ENCODE peak calls at places on chromosomes 4 and X, in ten cellular contexts. Q is brain microvascular endothelial cell, U is GM23338, J is AG10803, D is HFF-Myc, E is choroid plexus epithelial cell, P is fibroblast of lung, A is fibroblast of the aortic adventitia, K is NB4, Y is adrenal gland. M is an unnamed sample.
A peak's percentile ranks its signal among the peaks of the same experiment; 100 is the strongest.

GRCh38 chr4:145679520-145679919 is 426 bp upstream of the C4orf51 start:
- DNase-seq in D (peak; percentile 78), Y (no peak), J (peak; percentile 75), A (peak; percentile 85), Q (peak; percentile 94), K (no peak), P (peak; percentile 86), E (peak; percentile 80), U (no peak), M (peak; percentile 79)

GRCh38 chrX:150935466-150935865 is 37.0 kb upstream of the CD99L2 start:
- DNase-seq in K (no peak), Y (peak; percentile 18), A (peak; percentile 50), D (no peak), J (peak; percentile 88), E (peak; percentile 41), Q (no peak), P (peak; percentile 4), U (no peak), M (no peak)

GRCh38 chr4:182449186-182449880 is 206.1 kb downstream of the TENM3 start:
- DNase-seq in Q (peak; percentile 35), U (peak; percentile 92), K (no peak), A (peak; percentile 26), D (no peak), Y (no peak), J (no peak), E (peak; percentile 48), P (peak; percentile 48), M (no peak)

GRCh38 chr4:181597766-181598165 is 645.4 kb upstream of the TENM3 start:
- DNase-seq in P (peak; percentile 37), Q (peak; percentile 63), E (peak; percentile 61), Y (no peak), D (no peak), U (no peak), J (peak; percentile 13), K (no peak), A (peak; percentile 2), M (no peak)

GRCh38 chr4:74944354-74944793 is 11.5 kb downstream of the PARM1 start:
- DNase-seq in Q (no peak), Y (no peak), D (no peak), E (no peak), U (no peak), J (no peak), K (no peak), P (no peak), A (no peak), M (no peak)

GRCh38 chrX:155865193-155865592 is 16.0 kb upstream of the VAMP7 start:
- DNase-seq in D (no peak), U (no peak), E (no peak), K (no peak), Y (no peak), P (no peak), J (no peak), Q (no peak), A (no peak), M (no peak)

GRCh38 chr4:79227896-79228295 is 98.0 kb downstream of the NAA11 start:
- DNase-seq in A (no peak), J (no peak), Y (no peak), K (peak; percentile 76), P (peak; percentile 76), U (no peak), E (peak; percentile 70), Q (no peak), D (no peak), M (no peak)

GRCh38 chr4:17577660-17578481 is 873 bp downstream of the LAP3 start:
- DNase-seq in J (peak; percentile 26), P (peak; percentile 23), E (peak; percentile 21), U (peak; percentile 18), D (no peak), Y (peak; percentile 49), Q (peak; percentile 5), K (peak; percentile 57), A (peak; percentile 22), M (peak; percentile 78)

GRCh38 chr4:43990968-43991367 is 457.6 kb downstream of the KCTD8 start:
- DNase-seq in A (no peak), Y (no peak), Q (no peak), E (no peak), D (no peak), K (no peak), P (no peak), U (no peak), J (no peak), M (no peak)

GRCh38 chrX:16828126-16828908 is 41.8 kb downstream of the RBBP7 start:
- DNase-seq in E (peak; percentile 96), Y (peak; percentile 77), K (no peak), U (no peak), P (peak; percentile 95), A (peak; percentile 96), J (peak; percentile 54), Q (peak; percentile 93), D (no peak), M (no peak)

GRCh38 chr4:2423066-2423465 is 4.3 kb downstream of the CFAP99 start:
- DNase-seq in E (no peak), Q (no peak), D (no peak), J (no peak), U (no peak), A (no peak), Y (no peak), K (no peak), P (no peak), M (no peak)

GRCh38 chrX:143873343-143873742 is 10.5 kb upstream of the UBE2NL start:
- DNase-seq in P (peak; percentile 16), Y (no peak), J (peak; percentile 16), A (peak; percentile 29), D (no peak), E (no peak), Q (no peak), U (no peak), K (no peak), M (no peak)

DNA sequence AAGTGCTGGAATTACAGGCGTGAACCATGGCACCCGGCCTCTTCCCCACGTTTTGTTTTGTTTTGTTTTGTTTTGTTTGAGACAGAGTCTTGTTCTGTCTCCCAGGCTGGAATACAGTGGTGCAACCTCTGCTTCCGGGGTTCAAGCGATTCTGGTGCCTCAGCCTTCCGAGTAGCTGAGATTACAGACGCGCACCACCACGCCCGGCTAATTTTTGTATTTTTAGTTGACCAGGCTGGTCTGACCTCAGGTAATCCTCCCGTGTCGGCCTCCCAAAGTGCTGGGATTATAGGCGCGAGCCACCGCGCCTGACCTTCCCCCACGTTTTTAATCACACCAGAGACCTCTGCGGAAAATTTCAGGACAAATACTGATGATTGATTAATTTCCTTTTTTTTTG is 2.2 kb downstream of the ENOPH1 start:
- DNase-seq in A (no peak), K (no peak), U (no peak), Q (no peak), J (no peak), E (no peak), D (no peak), P (no peak), Y (no peak), M (no peak)
- H3K4me3 ChIP-seq in A (no peak overlapping the region), K (peak overlapping the region; percentile 30), U (peak overlapping the region; percentile 99), Q (no peak overlapping the region), J (no peak overlapping the region), E (no peak overlapping the region), D (peak overlapping the region; percentile 95), P (no peak overlapping the region), Y (no peak overlapping the region), M (no peak overlapping the region)

GRCh38 chrX:41452565-41452964 is 5.4 kb downstream of the NYX start:
- DNase-seq in A (peak; percentile 8), P (peak; percentile 42), U (no peak), K (no peak), E (peak; percentile 34), D (no peak), Y (no peak), Q (no peak), J (peak; percentile 9), M (no peak)

GRCh38 chrX:41445781-41446358 is 1.3 kb upstream of the NYX start:
- DNase-seq in A (no peak), D (no peak), E (no peak), P (no peak), Q (no peak), Y (no peak), K (no peak), U (no peak), J (no peak), M (no peak)

GRCh38 chrX:41447897-41448296 is 754 bp downstream of the NYX start:
- DNase-seq in D (no peak), E (no peak), Y (no peak), Q (no peak), P (no peak), J (no peak), A (no peak), K (no peak), U (no peak), M (no peak)

GRCh38 chrX:41449615-41450014 is 2.5 kb downstream of the NYX start:
- DNase-seq in P (peak; percentile 38), E (peak; percentile 19), K (peak; percentile 77), U (no peak), Q (no peak), Y (no peak), J (peak; percentile 61), D (no peak), A (peak; percentile 40), M (no peak)

DNA sequence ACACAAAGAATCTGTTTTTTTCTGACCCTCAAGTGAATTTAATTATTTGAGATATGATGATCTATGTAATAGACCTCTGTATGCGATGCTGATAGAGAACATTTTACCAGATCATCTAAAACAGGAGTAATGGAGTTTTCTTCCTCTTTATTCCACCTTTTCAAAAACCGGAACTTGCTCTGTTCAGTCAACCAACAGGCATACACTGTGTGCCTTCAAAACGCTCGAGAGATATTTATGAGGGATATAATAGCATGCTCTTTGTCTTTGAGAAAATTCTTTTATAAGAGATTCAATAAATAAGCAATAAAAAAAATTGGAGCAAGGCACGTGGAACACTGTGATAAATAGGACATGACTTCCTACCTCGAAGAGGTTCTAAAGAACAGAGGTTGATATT is 2.0 kb downstream of the NYX start:
- DNase-seq in U (no peak), E (no peak), K (peak; percentile 47), D (no peak), Y (no peak), P (no peak), Q (no peak), A (no peak), J (no peak), M (no peak)
- H3K4me3 ChIP-seq in U (no peak overlapping the region), E (no peak overlapping the region), K (peak overlapping the region; percentile 54), D (no peak overlapping the region), Y (no peak overlapping the region), P (peak overlapping the region; percentile 10), Q (no peak overlapping the region), A (no peak overlapping the region), J (no peak overlapping the region), M (peak overlapping the region; percentile 49)

GRCh38 chr4:85779165-85779564 is 304.2 kb downstream of the ARHGAP24 start:
- DNase-seq in D (no peak), U (no peak), Q (peak; percentile 64), A (peak; percentile 65), E (peak; percentile 82), J (peak; percentile 53), K (no peak), P (peak; percentile 69), Y (no peak), M (no peak)
- H3K4me3 ChIP-seq in D (peak overlapping the region; percentile 38), U (no peak overlapping the region), Q (peak overlapping the region; percentile 60), A (peak overlapping the region; percentile 67), E (peak overlapping the region; percentile 52), J (peak overlapping the region; percentile 58), K (no peak overlapping the region), P (peak overlapping the region; percentile 60), Y (no peak overlapping the region), M (peak overlapping the region; percentile 45)

DNA sequence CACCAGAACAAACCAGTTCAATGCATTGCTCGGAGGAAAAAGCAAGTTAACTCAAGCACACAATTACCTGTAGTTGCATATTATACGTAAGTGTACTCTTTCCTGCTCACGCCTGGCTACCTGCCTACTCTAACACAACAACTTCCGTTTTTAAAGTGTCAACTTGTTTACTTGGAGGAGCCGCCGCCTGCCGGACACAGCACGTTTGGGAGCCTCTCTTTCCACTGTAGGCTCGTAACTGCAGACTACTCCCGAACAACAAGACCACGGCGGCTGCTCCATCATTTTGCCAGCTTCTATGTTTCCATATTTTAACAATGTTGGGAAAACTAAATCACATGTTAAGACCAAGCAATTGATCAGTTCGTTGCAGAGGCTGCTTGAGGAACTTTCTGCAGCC is 882 bp downstream of the MTNR1A start:
- DNase-seq in Q (peak; percentile 16), P (peak; percentile 20), K (no peak), E (peak; percentile 38), J (peak; percentile 17), D (no peak), U (peak; percentile 76), Y (no peak), A (no peak), M (no peak)
- H3K4me3 ChIP-seq in Q (peak overlapping the region; percentile 54), P (no peak overlapping the region), K (no peak overlapping the region), E (no peak overlapping the region), J (peak overlapping the region; percentile 41), D (peak overlapping the region; percentile 34), U (peak overlapping the region; percentile 63), Y (no peak overlapping the region), A (no peak overlapping the region), M (no peak overlapping the region)

M was measured in psoas muscle.